ENCODE peak calls at places on chromosome 11, in five cellular contexts. L, I, N, O and C are unnamed samples.

GRCh38 chr11:66855574-66856495 is 1.0 kb upstream of the LRFN4 start:
- DNase-seq in O (peak; percentile 81), L (peak; percentile 96), I (peak; percentile 98), N (peak; percentile 97), C (peak; percentile 88)

GRCh38 chr11:111299111-111300026 is 1.0 kb downstream of the POU2AF3 start:
- DNase-seq in I (peak; percentile 73), O (no peak), L (peak; percentile 80), N (peak; percentile 78), C (peak; percentile 79)

GRCh38 chr11:74417860-74418508 is 19.8 kb upstream of the PGM2L1 start:
- DNase-seq in L (no peak), N (no peak), O (no peak), I (no peak), C (no peak)

GRCh38 chr11:63814383-63814736 is 1.1 kb downstream of the SPINDOC start:
- DNase-seq in N (no peak), L (no peak), O (no peak), I (no peak), C (no peak)

GRCh38 chr11:68213135-68213515 is at the start of gene KMT5B:
- DNase-seq in I (peak; percentile 80), O (peak; percentile 39), L (no peak), N (peak; percentile 69), C (peak; percentile 70)

GRCh38 chr11:75242722-75243600 is 2.4 kb downstream of the TPBGL start:
- DNase-seq in I (no peak), O (no peak), N (no peak), L (no peak), C (no peak)

GRCh38 chr11:116175707-116176106 is 597.1 kb downstream of the BUD13 start:
- DNase-seq in L (no peak), N (no peak), O (no peak), I (no peak), C (no peak)

GRCh38 chr11:62015615-62016014 is 48.2 kb upstream of the FTH1 start:
- DNase-seq in N (no peak), L (no peak), O (no peak), I (no peak), C (no peak)

GRCh38 chr11:123856444-123856843 is 29.0 kb downstream of the TMEM225 start:
- DNase-seq in I (no peak), L (no peak), O (no peak), N (no peak), C (no peak)

GRCh38 chr11:94140154-94140655 is 11.6 kb downstream of the PANX1 start:
- DNase-seq in N (no peak), I (no peak), L (no peak), O (no peak), C (no peak)

GRCh38 chr11:125262825-125263218 is 98.3 kb downstream of the PKNOX2 start:
- DNase-seq in I (no peak), L (no peak), N (no peak), O (no peak), C (no peak)

GRCh38 chr11:102762414-102762813 is 18.0 kb downstream of the MMP10 start:
- DNase-seq in L (no peak), O (no peak), N (no peak), I (no peak), C (no peak)

GRCh38 chr11:123576082-123576481 is 78.3 kb downstream of the SCN3B start:
- DNase-seq in O (no peak), N (no peak), I (no peak), L (no peak), C (no peak)

GRCh38 chr11:69446108-69446507 is 35.4 kb upstream of the LINC01488 start:
- DNase-seq in L (no peak), O (no peak), I (peak; percentile 46), N (no peak), C (no peak)

GRCh38 chr11:433111-433510 is 8.7 kb downstream of the ANO9 start:
- DNase-seq in L (peak; percentile 36), O (no peak), I (no peak), N (peak; percentile 36), C (no peak)

GRCh38 chr11:96361778-96362177 is 18.8 kb upstream of the MAML2 start:
- DNase-seq in L (no peak), N (no peak), I (no peak), O (no peak), C (no peak)

GRCh38 chr11:112780351-112781043 is 180.7 kb upstream of the NCAM1 start:
- DNase-seq in O (no peak), I (peak; percentile 78), L (no peak), N (no peak), C (peak; percentile 40)

GRCh38 chr11:122159173-122159701 is 43.2 kb upstream of the BLID start:
- DNase-seq in N (no peak), L (no peak), O (no peak), I (no peak), C (peak; percentile 56)

GRCh38 chr11:46295996-46296519 is 18.6 kb downstream of the CREB3L1 start:
- DNase-seq in O (no peak), N (no peak), L (no peak), I (no peak), C (no peak)

GRCh38 chr11:45933131-45933821 is 10.8 kb downstream of the LARGE2 start:
- DNase-seq in N (no peak), O (no peak), L (no peak), I (no peak), C (no peak)

GRCh38 chr11:47573321-47573720 is 5.4 kb downstream of the KBTBD4 start:
- DNase-seq in L (peak; percentile 37), N (no peak), I (no peak), O (no peak), C (no peak)

GRCh38 chr11:104663190-104664140 is 234.8 kb downstream of the CASP12 start:
- DNase-seq in N (no peak), I (no peak), O (no peak), L (no peak), C (no peak)

GRCh38 chr11:65183201-65183891 is 1.6 kb downstream of the CAPN1 start:
- DNase-seq in N (peak; percentile 62), L (peak; percentile 63), O (no peak), I (no peak), C (no peak)

GRCh38 chr11:122786896-122787295 is 51.4 kb upstream of the CRTAM start:
- DNase-seq in I (no peak), L (no peak), O (no peak), N (no peak), C (no peak)

GRCh38 chr11:95831198-95831883 is 41.0 kb downstream of the CEP57 start:
- DNase-seq in N (no peak), L (no peak), I (no peak), O (no peak), C (no peak)

GRCh38 chr11:133896028-133896427 is 50.7 kb upstream of the SPATA19 start:
- DNase-seq in O (no peak), N (no peak), I (no peak), L (no peak), C (no peak)

GRCh38 chr11:105297463-105297862 is 157.9 kb upstream of the CARD18 start:
- DNase-seq in O (no peak), N (no peak), L (no peak), I (no peak), C (no peak)

GRCh38 chr11:65446446-65447277 is 24.1 kb downstream of the NEAT1 start:
- DNase-seq in I (peak; percentile 78), O (no peak), N (no peak), L (no peak), C (peak; percentile 41)

GRCh38 chr11:19747634-19748280 is 35.1 kb downstream of the NAV2 start:
- DNase-seq in L (no peak), O (no peak), I (no peak), N (no peak), C (no peak)
- H3K4me1 ChIP-seq in L (no peaks in the 10 kb centered on the region), O (no peaks in the 10 kb centered on the region), I (no peaks in the 10 kb centered on the region), N (no peaks in the 10 kb centered on the region), C (no peaks in the 10 kb centered on the region)

GRCh38 chr11:77403228-77403627 is 70.7 kb downstream of the PAK1 start:
- DNase-seq in O (no peak), N (no peak), I (no peak), L (no peak), C (no peak)
- H3K4me1 ChIP-seq in O (peaks cover 7% of the 10 kb centered on the region), N (peaks cover 30% of the 10 kb centered on the region), I (no peaks in the 10 kb centered on the region), L (peaks cover 10% of the 10 kb centered on the region), C (peaks cover 5% of the 10 kb centered on the region)

GRCh38 chr11:16820324-16821092 is 82.1 kb downstream of the C11orf58 start:
- DNase-seq in I (peak; percentile 87), O (peak; percentile 33), L (peak; percentile 81), N (peak; percentile 65), C (peak; percentile 63)

GRCh38 chr11:16817321-16817720 is 78.9 kb downstream of the C11orf58 start:
- DNase-seq in L (no peak), N (no peak), O (no peak), I (no peak), C (no peak)

GRCh38 chr11:16816358-16817270 is 78.2 kb downstream of the C11orf58 start:
- DNase-seq in I (no peak), O (no peak), L (no peak), N (no peak), C (no peak)

GRCh38 chr11:16815047-16815767 is 76.8 kb downstream of the C11orf58 start:
- DNase-seq in O (no peak), L (peak; percentile 87), N (peak; percentile 72), I (no peak), C (no peak)

GRCh38 chr11:16818284-16818683 is 79.8 kb downstream of the C11orf58 start:
- DNase-seq in I (no peak), N (no peak), L (no peak), O (no peak), C (no peak)
- H3K4me1 ChIP-seq in I (peaks cover 13% of the 10 kb centered on the region), N (peaks cover 5% of the 10 kb centered on the region), L (peaks cover 39% of the 10 kb centered on the region), O (peaks cover 3% of the 10 kb centered on the region), C (no peaks in the 10 kb centered on the region)

DNA sequence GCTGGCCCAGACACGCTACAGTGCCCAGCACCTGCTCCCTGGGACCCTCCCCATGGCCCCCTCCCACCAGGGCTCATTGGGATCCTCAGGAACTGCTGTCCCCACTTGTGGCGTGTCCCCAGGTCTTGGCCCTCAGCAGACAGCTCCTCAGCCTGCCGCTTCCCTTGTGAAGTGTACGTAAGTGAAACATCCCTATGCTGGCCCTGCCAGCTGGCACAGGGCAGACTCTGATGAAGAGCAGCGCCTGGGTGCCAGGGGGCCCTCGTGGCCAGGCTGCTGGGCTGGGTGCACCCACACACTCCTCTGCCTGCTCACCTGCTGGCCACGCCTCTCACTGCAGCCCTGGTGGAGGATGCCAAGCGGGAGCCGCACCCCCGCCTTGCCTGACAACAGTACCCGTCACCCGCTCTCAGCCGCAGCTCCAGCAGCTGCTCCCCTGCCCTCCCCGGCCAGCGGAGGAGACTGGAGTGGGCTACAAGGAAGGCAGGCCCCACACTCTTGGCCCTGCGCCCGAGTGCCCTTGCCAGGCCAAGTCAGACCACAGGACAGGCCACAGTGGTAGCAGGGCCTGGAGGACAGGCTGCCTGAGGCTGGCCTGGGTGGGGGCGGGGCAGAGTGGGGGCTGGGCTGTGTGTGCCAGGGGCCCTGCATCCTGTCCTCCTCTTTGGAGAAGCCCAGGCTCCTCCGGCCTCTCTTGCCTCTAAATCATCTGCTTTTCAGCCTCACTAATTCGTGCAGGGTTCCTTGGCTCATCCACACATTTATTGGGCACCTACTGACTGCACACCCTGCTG is 39.5 kb downstream of the IGF2 start:
- DNase-seq in O (no peak), N (peak; percentile 71), I (peak; percentile 61), L (peak; percentile 71), C (no peak)
- H3K4me1 ChIP-seq in O (no peaks in the 10 kb centered on the region), N (no peaks in the 10 kb centered on the region), I (peaks cover 41% of the 10 kb centered on the region), L (peaks cover 48% of the 10 kb centered on the region), C (peaks cover 14% of the 10 kb centered on the region)

GRCh38 chr11:9701799-9702198 is 37.9 kb downstream of the SWAP70 start:
- DNase-seq in L (no peak), O (no peak), I (no peak), N (no peak), C (no peak)
- H3K4me1 ChIP-seq in L (peaks cover 28% of the 10 kb centered on the region), O (peaks cover 31% of the 10 kb centered on the region), I (peaks cover 8% of the 10 kb centered on the region), N (peaks cover 23% of the 10 kb centered on the region), C (no peaks in the 10 kb centered on the region)

GRCh38 chr11:44564653-44565007 is 833 bp upstream of the CD82 start:
- DNase-seq in N (peak; percentile 88), I (peak; percentile 89), L (peak; percentile 88), O (no peak), C (no peak)
- H3K4me1 ChIP-seq in N (peaks cover 29% of the 10 kb centered on the region), I (peaks cover 28% of the 10 kb centered on the region), L (peaks cover 61% of the 10 kb centered on the region), O (peaks cover 55% of the 10 kb centered on the region), C (no peaks in the 10 kb centered on the region)

GRCh38 chr11:114195981-114196731 is 100.0 kb upstream of the NNMT start:
- DNase-seq in I (no peak), O (no peak), L (peak; percentile 58), N (no peak), C (no peak)
- H3K4me1 ChIP-seq in I (peaks cover 62% of the 10 kb centered on the region), O (peaks cover 23% of the 10 kb centered on the region), L (peaks cover 73% of the 10 kb centered on the region), N (peaks cover 4% of the 10 kb centered on the region), C (peaks cover 38% of the 10 kb centered on the region)